ENCODE peak calls at places on chromosomes 16 and 17, in ten cellular contexts. D is esophagus muscularis mucosa, G is uterus, X is HCT116, E is heart left ventricle, W is body of pancreas, L is gastrocnemius medialis, Z is testis, O is adrenal gland, I is A549. K is an unnamed sample. For H3K4me1, the result is how much of the 10 kb centered on the place peaks cover.

GRCh38 chr16:679808-680624 is at the start of gene STUB1:
- DNase-seq in D (peak), G (peak), X (peak), E (peak), W (peak), L (peak), Z (peak), O (peak), I (no peak), K (peak)

GRCh38 chr16:4200000-4200780 is 41.7 kb downstream of the SRL start:
- DNase-seq in D (peak), G (peak), X (peak), E (peak), W (peak), L (peak), Z (peak), O (peak), I (peak), K (no peak)

GRCh38 chr17:45168991-45169752 is 7.5 kb downstream of the HEXIM2 start:
- DNase-seq in D (no peak), G (no peak), X (no peak), E (no peak), W (no peak), L (no peak), Z (no peak), O (no peak), I (no peak), K (no peak)

GRCh38 chr17:61574542-61575351 is 16.3 kb downstream of the NACA2 start:
- DNase-seq in D (no peak), G (no peak), X (peak), E (no peak), W (peak), L (no peak), Z (no peak), O (peak), I (peak), K (no peak)

GRCh38 chr16:50257876-50258275 is 8.5 kb upstream of the ADCY7 start:
- DNase-seq in D (no peak), G (no peak), X (no peak), E (no peak), W (no peak), L (no peak), Z (no peak), O (no peak), I (no peak), K (no peak)

GRCh38 chr17:57569860-57570259 is 175.2 kb downstream of the CCDC182 start:
- DNase-seq in D (no peak), G (no peak), X (no peak), E (no peak), W (no peak), L (no peak), Z (no peak), O (no peak), I (no peak), K (no peak)

GRCh38 chr17:45334231-45334630 is 17.4 kb upstream of the MAP3K14 start:
- DNase-seq in D (peak), G (no peak), X (no peak), E (no peak), W (no peak), L (no peak), Z (no peak), O (no peak), I (no peak), K (no peak)

GRCh38 chr16:30173054-30173453 is 10.3 kb upstream of the CORO1A start:
- DNase-seq in D (no peak), G (no peak), X (no peak), E (no peak), W (no peak), L (no peak), Z (no peak), O (no peak), I (no peak), K (no peak)

GRCh38 chr17:49352587-49353154 is 9.4 kb downstream of the ZNF652 start:
- DNase-seq in D (no peak), G (no peak), X (no peak), E (no peak), W (no peak), L (no peak), Z (no peak), O (no peak), I (no peak), K (no peak)

GRCh38 chr17:66625321-66625767 is 209.6 kb upstream of the CACNG5 start:
- DNase-seq in D (no peak), G (no peak), X (peak), E (no peak), W (no peak), L (no peak), Z (no peak), O (no peak), I (peak), K (no peak)

GRCh38 chr17:17886253-17886652 is 49.5 kb upstream of the SREBF1 start:
- DNase-seq in D (no peak), G (peak), X (no peak), E (peak), W (no peak), L (peak), Z (no peak), O (no peak), I (no peak), K (no peak)

GRCh38 chr17:17051791-17052461 is 9.7 kb downstream of the MPRIP start:
- DNase-seq in D (no peak), G (peak), X (no peak), E (no peak), W (peak), L (peak), Z (peak), O (peak), I (no peak), K (no peak)

GRCh38 chr16:48608452-48608851 is 1.5 kb downstream of the N4BP1 start:
- DNase-seq in D (no peak), G (no peak), X (no peak), E (no peak), W (no peak), L (no peak), Z (no peak), O (no peak), I (no peak), K (no peak)

GRCh38 chr16:21194771-21195301 is 16.5 kb downstream of the ZP2 start:
- DNase-seq in D (no peak), G (no peak), X (no peak), E (no peak), W (no peak), L (no peak), Z (no peak), O (no peak), I (no peak), K (no peak)

GRCh38 chr17:59844884-59845594 is 47.7 kb downstream of the TUBD1 start:
- DNase-seq in D (no peak), G (no peak), X (no peak), E (no peak), W (no peak), L (no peak), Z (no peak), O (no peak), I (no peak), K (no peak)

GRCh38 chr17:7186241-7186640 is 7.1 kb upstream of the ASGR1 start:
- DNase-seq in D (no peak), G (no peak), X (no peak), E (no peak), W (no peak), L (no peak), Z (no peak), O (no peak), I (peak), K (no peak)

GRCh38 chr17:74059471-74059870 is 144.0 kb upstream of the RPL38 start:
- DNase-seq in D (no peak), G (no peak), X (no peak), E (no peak), W (peak), L (no peak), Z (no peak), O (no peak), I (no peak), K (no peak)

GRCh38 chr16:85337910-85338637 is 225.8 kb upstream of the CIBAR2 start:
- DNase-seq in D (no peak), G (no peak), X (no peak), E (peak), W (no peak), L (no peak), Z (no peak), O (no peak), I (no peak), K (no peak)

GRCh38 chr16:4803479-4804243 is 1.2 kb upstream of the ROGDI start:
- DNase-seq in D (no peak), G (no peak), X (no peak), E (no peak), W (no peak), L (no peak), Z (no peak), O (no peak), I (no peak), K (no peak)

GRCh38 chr17:49898547-49899490 is 51.0 kb upstream of the TAC4 start:
- DNase-seq in D (no peak), G (no peak), X (peak), E (no peak), W (no peak), L (no peak), Z (no peak), O (peak), I (peak), K (no peak)

GRCh38 chr17:75428775-75429469 is 23.4 kb upstream of the GRB2 start:
- DNase-seq in D (no peak), G (no peak), X (no peak), E (no peak), W (no peak), L (no peak), Z (no peak), O (no peak), I (peak), K (no peak)

GRCh38 chr16:30949655-30950515 is 1.0 kb downstream of the ORAI3 start:
- DNase-seq in D (peak), G (peak), X (peak), E (peak), W (peak), L (peak), Z (peak), O (peak), I (peak), K (peak)

GRCh38 chr16:87062569-87063442 is 254.4 kb downstream of the C16orf95 start:
- DNase-seq in D (no peak), G (no peak), X (peak), E (peak), W (peak), L (peak), Z (peak), O (peak), I (peak), K (no peak)

GRCh38 chr16:9016824-9017223 is 53.1 kb upstream of the USP7 start:
- DNase-seq in D (no peak), G (no peak), X (no peak), E (no peak), W (no peak), L (no peak), Z (peak), O (no peak), I (no peak), K (no peak)

GRCh38 chr17:76543482-76544122 is 3.8 kb downstream of the PRCD start:
- DNase-seq in D (no peak), G (no peak), X (no peak), E (no peak), W (no peak), L (no peak), Z (no peak), O (no peak), I (no peak), K (no peak)

GRCh38 chr16:81127051-81127450 is 30.9 kb upstream of the GCSH start:
- DNase-seq in D (no peak), G (no peak), X (no peak), E (no peak), W (no peak), L (no peak), Z (no peak), O (no peak), I (no peak), K (no peak)

GRCh38 chr16:83887088-83887487 is 11.8 kb upstream of the MLYCD start:
- DNase-seq in D (no peak), G (no peak), X (peak), E (no peak), W (peak), L (no peak), Z (peak), O (peak), I (peak), K (no peak)

GRCh38 chr16:86286991-86287640 is 223.2 kb upstream of the FOXF1 start:
- DNase-seq in D (no peak), G (no peak), X (no peak), E (no peak), W (no peak), L (no peak), Z (no peak), O (no peak), I (no peak), K (no peak)

GRCh38 chr17:47719411-47720152 is 13.5 kb upstream of the TBX21 start:
- DNase-seq in D (no peak), G (no peak), X (no peak), E (no peak), W (no peak), L (no peak), Z (no peak), O (no peak), I (no peak), K (no peak)

GRCh38 chr17:348692-349425 is 3.7 kb downstream of the RPH3AL start:
- DNase-seq in D (no peak), G (no peak), X (no peak), E (peak), W (peak), L (peak), Z (peak), O (peak), I (peak), K (no peak)

DNA sequence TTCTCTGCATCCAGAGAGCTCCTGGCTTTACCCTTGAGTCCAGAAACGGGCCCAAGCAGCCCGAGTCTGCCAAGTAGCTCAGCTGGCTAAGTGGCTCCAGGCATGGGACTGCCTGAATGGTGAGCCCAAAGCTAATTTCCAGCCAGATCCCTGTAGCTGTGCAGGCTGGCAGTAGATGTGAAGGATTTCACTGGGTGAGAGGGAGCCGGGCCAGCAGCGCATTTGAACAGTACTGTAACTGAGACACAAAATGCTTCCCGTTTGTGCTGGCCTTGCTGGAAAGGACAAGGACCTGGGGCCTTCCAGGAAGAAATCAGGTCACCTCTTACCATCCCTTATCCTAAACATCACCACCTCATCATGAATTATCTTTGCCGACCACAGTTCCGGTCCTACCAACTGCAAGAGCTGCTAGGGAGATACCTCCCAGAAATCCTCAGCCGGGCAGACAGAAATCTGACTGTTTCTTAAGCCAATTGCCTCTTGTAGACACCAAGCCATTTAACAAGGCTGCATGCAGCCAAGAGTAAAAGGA is 3.7 kb downstream of the TIMP2 start:
- DNase-seq in D (no peak), G (no peak), X (no peak), E (no peak), W (peak), L (no peak), Z (no peak), O (peak), I (no peak), K (no peak)
- H3K4me1 ChIP-seq in D (half or more), G (under half), X (half or more), E (half or more), W (half or more), L (under half), Z (half or more), O (under half), I (half or more), K (half or more)

DNA sequence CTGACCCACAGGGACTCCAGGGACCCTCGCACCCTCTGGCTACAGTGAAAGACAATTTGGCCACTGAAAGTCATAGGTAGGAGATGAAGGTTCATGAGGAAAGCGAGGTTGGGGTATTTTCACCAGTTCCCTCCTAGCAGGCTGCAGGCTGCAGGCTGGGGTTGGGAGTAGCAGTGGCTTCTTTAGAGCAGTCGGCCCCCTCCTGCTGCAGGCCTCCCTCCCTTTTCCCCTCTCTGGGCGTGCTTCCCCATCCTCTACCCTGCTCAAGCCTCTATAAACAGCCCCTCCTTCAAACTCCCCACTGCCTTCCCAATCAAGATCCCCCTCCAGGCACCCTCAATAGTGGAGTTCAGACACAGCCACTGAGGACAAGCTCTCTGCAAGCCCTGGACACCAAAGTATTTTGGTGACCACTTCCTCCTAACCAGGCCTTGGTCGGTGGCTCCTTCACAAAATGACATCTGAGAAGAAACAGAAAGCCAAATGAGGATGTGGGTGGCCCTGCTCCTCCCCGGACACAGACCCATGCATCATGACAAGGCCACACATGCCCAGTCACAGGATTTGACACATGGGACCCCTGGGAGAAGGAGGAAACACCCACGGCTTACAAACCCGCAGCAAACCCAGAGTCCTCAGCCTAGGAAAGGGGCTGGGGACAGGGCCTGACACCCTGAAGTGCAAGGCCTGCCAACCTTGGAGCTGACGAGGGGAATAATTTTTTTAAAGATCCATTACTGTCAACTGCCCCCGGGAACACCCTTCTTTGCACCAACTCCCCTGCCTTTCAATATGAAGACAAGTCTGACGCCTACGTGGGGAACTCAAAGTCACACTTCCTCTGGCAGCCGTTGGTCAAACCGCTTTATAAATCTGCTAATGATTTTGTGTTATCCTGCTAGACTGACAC is 41.6 kb downstream of the GAS7 start:
- DNase-seq in D (peak), G (no peak), X (no peak), E (peak), W (peak), L (peak), Z (peak), O (peak), I (no peak), K (no peak)
- TF ChIP-seq POLR2A in D (no peak), G (no peak), X (no peak), E (no peak), W (no peak), L (peak), Z (no peak), O (no peak), I (no peak), K (no peak)

DNA sequence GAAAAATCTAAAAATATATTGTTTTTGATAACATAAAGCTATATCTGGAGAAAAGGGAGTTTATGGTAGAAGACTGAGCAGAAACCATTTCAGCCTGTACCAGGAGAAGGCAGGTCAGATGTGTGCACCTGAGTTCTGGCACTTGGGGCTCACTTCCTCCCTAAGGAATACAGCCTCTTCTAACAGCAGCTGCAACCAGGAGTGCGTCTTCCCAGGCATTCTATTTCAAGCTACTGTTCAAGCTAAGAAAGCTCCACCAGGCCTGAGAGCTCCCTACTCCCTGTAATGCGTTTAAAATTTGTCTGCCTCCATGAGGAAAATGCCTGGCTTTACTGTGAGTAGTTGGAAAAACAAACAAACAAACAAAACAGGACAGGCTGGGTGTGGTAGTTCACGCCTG is 96.1 kb downstream of the ZNF778 start:
- DNase-seq in D (no peak), G (no peak), X (no peak), E (no peak), W (peak), L (no peak), Z (no peak), O (no peak), I (no peak), K (no peak)
- H3K4me1 ChIP-seq in D (half or more), G (under half), X (under half), E (half or more), W (under half), L (under half), Z (under half), O (under half), I (half or more), K (half or more)

GRCh38 chr16:24986512-24987303 is 28.5 kb downstream of the ARHGAP17 start:
- DNase-seq in D (no peak), G (no peak), X (no peak), E (no peak), W (peak), L (no peak), Z (peak), O (peak), I (peak), K (no peak)
- TF ChIP-seq POLR2A in D (no peak), G (no peak), X (no peak), E (no peak), W (no peak), L (no peak), Z (no peak), O (no peak), I (no peak), K (no peak)

K was measured in esophagus squamous epithelium.